ENCODE peak calls at places on chromosome 21, in seven cellular contexts. Q, V, K, W, D, T and E are unnamed samples.

GRCh38 chr21:20882462-20883415 is 115.5 kb upstream of the NCAM2 start:
- DNase-seq in Q (no peak), V (no peak), K (no peak), W (peak; percentile 0), D (peak; percentile 20), T (no peak), E (peak; percentile 41)

GRCh38 chr21:34670220-34670961 is 1.6 kb downstream of the CLIC6 start:
- DNase-seq in Q (no peak), V (no peak), K (no peak), W (no peak), D (peak; percentile 23), T (peak; percentile 87), E (no peak)

GRCh38 chr21:27649323-27649722 is 682.4 kb upstream of the ADAMTS5 start:
- DNase-seq in Q (no peak), V (no peak), K (no peak), W (peak; percentile 97), D (no peak), T (no peak), E (no peak)

GRCh38 chr21:26782754-26783153 is 62.5 kb downstream of the ADAMTS1 start:
- DNase-seq in Q (no peak), V (no peak), K (no peak), W (no peak), D (no peak), T (no peak), E (no peak)

GRCh38 chr21:44834951-44835646 is 17.2 kb upstream of the SUMO3 start:
- DNase-seq in Q (no peak), V (no peak), K (peak; percentile 8), W (no peak), D (no peak), T (no peak), E (peak; percentile 33)

GRCh38 chr21:26389971-26390641 is 183.0 kb downstream of the CYYR1 start:
- DNase-seq in Q (peak; percentile 49), V (no peak), K (no peak), W (peak; percentile 21), D (no peak), T (no peak), E (no peak)

GRCh38 chr21:31343680-31344480 is at the start of gene TIAM1:
- DNase-seq in Q (peak; percentile 33), V (peak; percentile 15), K (no peak), W (peak; percentile 66), D (peak; percentile 3), T (peak; percentile 82), E (peak; percentile 40)

GRCh38 chr21:26961704-26962103 is 5.2 kb downstream of the ADAMTS5 start:
- DNase-seq in Q (no peak), V (peak; percentile 23), K (no peak), W (no peak), D (peak; percentile 47), T (no peak), E (no peak)

GRCh38 chr21:33578214-33578613 is 10.3 kb downstream of the DONSON start:
- DNase-seq in Q (no peak), V (no peak), K (no peak), W (peak; percentile 76), D (no peak), T (no peak), E (no peak)

GRCh38 chr21:17250651-17251294 is 262.1 kb upstream of the CXADR start:
- DNase-seq in Q (no peak), V (no peak), K (no peak), W (no peak), D (no peak), T (no peak), E (peak; percentile 5)

GRCh38 chr21:39384674-39385298 is 35.9 kb upstream of the HMGN1 start:
- DNase-seq in Q (no peak), V (no peak), K (no peak), W (peak; percentile 55), D (no peak), T (no peak), E (no peak)

GRCh38 chr21:17903929-17904639 is 84.9 kb upstream of the C21orf91 start:
- DNase-seq in Q (no peak), V (peak; percentile 35), K (no peak), W (no peak), D (no peak), T (no peak), E (no peak)

GRCh38 chr21:34988139-34988538 is 61.0 kb downstream of the RUNX1 start:
- DNase-seq in Q (no peak), V (no peak), K (no peak), W (no peak), D (no peak), T (no peak), E (no peak)

GRCh38 chr21:44379991-44380865 is 26.8 kb downstream of the TRPM2 start:
- DNase-seq in Q (no peak), V (no peak), K (no peak), W (no peak), D (no peak), T (no peak), E (no peak)

GRCh38 chr21:19523066-19523465 is 1119.5 kb upstream of the TMPRSS15 start:
- DNase-seq in Q (no peak), V (no peak), K (no peak), W (no peak), D (no peak), T (no peak), E (no peak)

GRCh38 chr21:17793675-17794123 is 25.5 kb downstream of the C21orf91 start:
- DNase-seq in Q (no peak), V (no peak), K (no peak), W (peak; percentile 70), D (no peak), T (no peak), E (no peak)

GRCh38 chr21:34243562-34243961 is 120.2 kb upstream of the KCNE2 start:
- DNase-seq in Q (no peak), V (no peak), K (no peak), W (peak; percentile 11), D (peak; percentile 50), T (no peak), E (peak; percentile 56)

GRCh38 chr21:45098867-45099266 is 24.5 kb downstream of the ADARB1 start:
- DNase-seq in Q (no peak), V (no peak), K (no peak), W (no peak), D (no peak), T (no peak), E (no peak)

GRCh38 chr21:14492890-14493289 is 53.2 kb downstream of the SAMSN1 start:
- DNase-seq in Q (no peak), V (no peak), K (no peak), W (no peak), D (no peak), T (peak; percentile 48), E (no peak)
- TF ChIP-seq POLR2A in Q (no peak), V (no peak), K (no peak), W (no peak), D (no peak), T (no peak), E (no peak)

GRCh38 chr21:38291875-38292274 is 35.1 kb downstream of the KCNJ15 start:
- DNase-seq in Q (no peak), V (no peak), K (no peak), W (no peak), D (no peak), T (no peak), E (no peak)
- H3K4me1 ChIP-seq in Q (no peaks in the 10 kb centered on the region), V (no peaks in the 10 kb centered on the region), K (no peaks in the 10 kb centered on the region), W (peaks cover 17% of the 10 kb centered on the region), D (peaks cover 71% of the 10 kb centered on the region), T (peaks cover 20% of the 10 kb centered on the region), E (peaks cover 25% of the 10 kb centered on the region)

GRCh38 chr21:36188081-36188681 is 31.6 kb downstream of the DOP1B start:
- DNase-seq in Q (peak; percentile 69), V (no peak), K (no peak), W (no peak), D (peak; percentile 85), T (no peak), E (no peak)
- TF ChIP-seq POLR2A in Q (no peak), V (no peak), K (no peak), W (no peak), D (no peak), T (no peak), E (no peak)

GRCh38 chr21:41683815-41684214 is 83.0 kb downstream of the RIPK4 start:
- DNase-seq in Q (no peak), V (no peak), K (no peak), W (no peak), D (no peak), T (no peak), E (no peak)
- H3K4me1 ChIP-seq in Q (peaks cover 34% of the 10 kb centered on the region), V (no peaks in the 10 kb centered on the region), K (no peaks in the 10 kb centered on the region), W (peaks cover 3% of the 10 kb centered on the region), D (peaks cover 35% of the 10 kb centered on the region), T (peaks cover under 1% of the 10 kb centered on the region), E (peaks cover 3% of the 10 kb centered on the region)

GRCh38 chr21:46243325-46243724 is 14.8 kb upstream of the LSS start:
- DNase-seq in Q (no peak), V (no peak), K (no peak), W (no peak), D (no peak), T (no peak), E (no peak)

GRCh38 chr21:46243865-46244490 is 15.4 kb upstream of the LSS start:
- DNase-seq in Q (no peak), V (no peak), K (no peak), W (no peak), D (no peak), T (no peak), E (no peak)

GRCh38 chr21:46237474-46237873 is 8.9 kb upstream of the LSS start:
- DNase-seq in Q (no peak), V (no peak), K (no peak), W (no peak), D (no peak), T (no peak), E (no peak)

GRCh38 chr21:46244602-46245001 is 16.0 kb upstream of the LSS start:
- DNase-seq in Q (no peak), V (no peak), K (no peak), W (no peak), D (no peak), T (no peak), E (no peak)

GRCh38 chr21:46239817-46240325 is 11.3 kb upstream of the LSS start:
- DNase-seq in Q (no peak), V (no peak), K (no peak), W (no peak), D (no peak), T (no peak), E (no peak)
- TF ChIP-seq POLR2A in Q (no peak), V (no peak), K (no peak), W (no peak), D (no peak), T (no peak), E (no peak)